ENCODE peak calls at places on chromosomes 2 and 18, in five cellular contexts. C is NCI-H2081 treated with DMSO at 0.1 percent for 48 hours, Q is ELR, X is coronary artery, M is dermis blood vessel endothelial cell. U is an unnamed sample.

GRCh38 chr2:44942304-44943030 is 965 bp downstream of the SIX3 start:
- DNase-seq in C (no peak), Q (no peak), X (no peak), M (peak; percentile 30), U (no peak)

GRCh38 chr2:76009484-76009883 is 298.8 kb upstream of the GCFC2 start:
- DNase-seq in C (no peak), Q (no peak), X (no peak), M (no peak), U (no peak)

GRCh38 chr2:60641866-60642788 is 88.7 kb upstream of the BCL11A start:
- DNase-seq in C (peak; percentile 39), Q (peak; percentile 70), X (no peak), M (peak; percentile 77), U (no peak)

GRCh38 chr2:96959406-96960110 is 26.8 kb downstream of the FAM178B start:
- DNase-seq in C (no peak), Q (no peak), X (no peak), M (no peak), U (no peak)

GRCh38 chr18:13597068-13597467 is 129.3 kb downstream of the FAM210A start:
- DNase-seq in C (no peak), Q (no peak), X (no peak), M (no peak), U (no peak)

GRCh38 chr2:239035361-239035814 is 187.5 kb downstream of the TWIST2 start:
- DNase-seq in C (no peak), Q (peak; percentile 51), X (no peak), M (peak; percentile 46), U (peak; percentile 83)

GRCh38 chr2:231413456-231413855 is 17.9 kb downstream of the B3GNT7 start:
- DNase-seq in C (no peak), Q (no peak), X (no peak), M (no peak), U (no peak)

GRCh38 chr2:30225131-30225762 is 6.1 kb upstream of the LBH start:
- DNase-seq in C (no peak), Q (peak; percentile 42), X (peak; percentile 72), M (peak; percentile 53), U (no peak)

GRCh38 chr2:182870227-182870626 is 3.8 kb upstream of the FRZB start:
- DNase-seq in C (no peak), Q (peak; percentile 56), X (no peak), M (peak; percentile 23), U (no peak)

GRCh38 chr18:58299936-58300335 is 255.9 kb downstream of the NEDD4L start:
- DNase-seq in C (no peak), Q (no peak), X (no peak), M (no peak), U (no peak)

GRCh38 chr2:60597346-60597745 is 43.9 kb upstream of the BCL11A start:
- DNase-seq in C (no peak), Q (no peak), X (no peak), M (no peak), U (no peak)

GRCh38 chr2:41936751-41937463 is 110.9 kb upstream of the PKDCC start:
- DNase-seq in C (no peak), Q (no peak), X (no peak), M (no peak), U (no peak)

GRCh38 chr2:85439986-85440385 is 21.5 kb downstream of the SH2D6 start:
- DNase-seq in C (no peak), Q (no peak), X (no peak), M (no peak), U (no peak)